ENCODE peak calls at places on chromosomes 11 and 22, in nine cellular contexts. One of them, this sample, is unnamed.

GRCh38 chr22:31106651-31107205 is 640 bp downstream of the SELENOM start:
- DNase-seq in pancreas: no peak
- DNase-seq in DND-41: no peak
- DNase-seq in CD8-positive, alpha-beta T cell: no peak
- DNase-seq in lower lobe of right lung: no peak
- DNase-seq in naive thymus-derived CD4-positive, alpha-beta T cell: no peak
- DNase-seq in CD8-positive, alpha-beta memory T cell: no peak
- DNase-seq in adrenal gland: peak; percentile 29
- DNase-seq in psoas muscle: no peak
- DNase-seq in this sample: no peak

GRCh38 chr11:113045146-113045545 is 83.9 kb downstream of the NCAM1 start:
- DNase-seq in pancreas: no peak
- DNase-seq in DND-41: no peak
- DNase-seq in CD8-positive, alpha-beta T cell: no peak
- DNase-seq in lower lobe of right lung: no peak
- DNase-seq in naive thymus-derived CD4-positive, alpha-beta T cell: no peak
- DNase-seq in CD8-positive, alpha-beta memory T cell: no peak
- DNase-seq in adrenal gland: peak; percentile 29
- DNase-seq in psoas muscle: no peak
- DNase-seq in this sample: no peak

GRCh38 chr11:128036556-128037093 is 550.7 kb downstream of the ETS1 start:
- DNase-seq in pancreas: no peak
- DNase-seq in DND-41: no peak
- DNase-seq in CD8-positive, alpha-beta T cell: no peak
- DNase-seq in lower lobe of right lung: no peak
- DNase-seq in naive thymus-derived CD4-positive, alpha-beta T cell: no peak
- DNase-seq in CD8-positive, alpha-beta memory T cell: no peak
- DNase-seq in adrenal gland: no peak
- DNase-seq in psoas muscle: no peak
- DNase-seq in this sample: no peak

GRCh38 chr22:30481711-30482110 is 9.9 kb upstream of the SEC14L3 start:
- DNase-seq in pancreas: no peak
- DNase-seq in DND-41: no peak
- DNase-seq in CD8-positive, alpha-beta T cell: no peak
- DNase-seq in lower lobe of right lung: no peak
- DNase-seq in naive thymus-derived CD4-positive, alpha-beta T cell: no peak
- DNase-seq in CD8-positive, alpha-beta memory T cell: no peak
- DNase-seq in adrenal gland: no peak
- DNase-seq in psoas muscle: no peak
- DNase-seq in this sample: no peak

GRCh38 chr11:107780775-107781174 is 68.9 kb upstream of the SLN start:
- DNase-seq in pancreas: no peak
- DNase-seq in DND-41: no peak
- DNase-seq in CD8-positive, alpha-beta T cell: no peak
- DNase-seq in lower lobe of right lung: no peak
- DNase-seq in naive thymus-derived CD4-positive, alpha-beta T cell: no peak
- DNase-seq in CD8-positive, alpha-beta memory T cell: no peak
- DNase-seq in adrenal gland: no peak
- DNase-seq in psoas muscle: no peak
- DNase-seq in this sample: no peak

GRCh38 chr22:32448980-32449379 is 15.3 kb downstream of the BPIFC start:
- DNase-seq in pancreas: no peak
- DNase-seq in DND-41: no peak
- DNase-seq in CD8-positive, alpha-beta T cell: no peak
- DNase-seq in lower lobe of right lung: no peak
- DNase-seq in naive thymus-derived CD4-positive, alpha-beta T cell: no peak
- DNase-seq in CD8-positive, alpha-beta memory T cell: no peak
- DNase-seq in adrenal gland: no peak
- DNase-seq in psoas muscle: no peak
- DNase-seq in this sample: no peak

GRCh38 chr22:19292262-19293230 is 1.0 kb upstream of the CLTCL1 start:
- DNase-seq in pancreas: peak; percentile 64
- DNase-seq in DND-41: no peak
- DNase-seq in CD8-positive, alpha-beta T cell: no peak
- DNase-seq in lower lobe of right lung: peak; percentile 45
- DNase-seq in naive thymus-derived CD4-positive, alpha-beta T cell: no peak
- DNase-seq in CD8-positive, alpha-beta memory T cell: peak; percentile 58
- DNase-seq in adrenal gland: peak; percentile 72
- DNase-seq in psoas muscle: peak; percentile 93
- DNase-seq in this sample: no peak

GRCh38 chr11:92920295-92920694 is 49.2 kb upstream of the MTNR1B start:
- DNase-seq in pancreas: no peak
- DNase-seq in DND-41: no peak
- DNase-seq in CD8-positive, alpha-beta T cell: no peak
- DNase-seq in lower lobe of right lung: no peak
- DNase-seq in naive thymus-derived CD4-positive, alpha-beta T cell: no peak
- DNase-seq in CD8-positive, alpha-beta memory T cell: no peak
- DNase-seq in adrenal gland: no peak
- DNase-seq in psoas muscle: no peak
- DNase-seq in this sample: no peak

GRCh38 chr11:75022759-75023396 is 34.1 kb downstream of the NEU3 start:
- DNase-seq in pancreas: peak; percentile 90
- DNase-seq in DND-41: peak; percentile 80
- DNase-seq in CD8-positive, alpha-beta T cell: peak; percentile 68
- DNase-seq in lower lobe of right lung: peak; percentile 76
- DNase-seq in naive thymus-derived CD4-positive, alpha-beta T cell: peak; percentile 38
- DNase-seq in CD8-positive, alpha-beta memory T cell: peak; percentile 76
- DNase-seq in adrenal gland: peak; percentile 98
- DNase-seq in psoas muscle: peak; percentile 86
- DNase-seq in this sample: peak; percentile 89

GRCh38 chr22:22755778-22756100 is 111.3 kb downstream of the GGTLC2 start:
- DNase-seq in pancreas: no peak
- DNase-seq in DND-41: no peak
- DNase-seq in CD8-positive, alpha-beta T cell: no peak
- DNase-seq in lower lobe of right lung: no peak
- DNase-seq in naive thymus-derived CD4-positive, alpha-beta T cell: no peak
- DNase-seq in CD8-positive, alpha-beta memory T cell: no peak
- DNase-seq in adrenal gland: no peak
- DNase-seq in psoas muscle: no peak
- DNase-seq in this sample: no peak

GRCh38 chr11:71408826-71409225 is 39.4 kb downstream of the DHCR7 start:
- DNase-seq in pancreas: no peak
- DNase-seq in DND-41: no peak
- DNase-seq in CD8-positive, alpha-beta T cell: no peak
- DNase-seq in lower lobe of right lung: no peak
- DNase-seq in naive thymus-derived CD4-positive, alpha-beta T cell: no peak
- DNase-seq in CD8-positive, alpha-beta memory T cell: no peak
- DNase-seq in adrenal gland: no peak
- DNase-seq in psoas muscle: no peak
- DNase-seq in this sample: no peak

GRCh38 chr11:68610452-68611116 is 73.8 kb upstream of the GAL start:
- DNase-seq in pancreas: no peak
- DNase-seq in DND-41: no peak
- DNase-seq in CD8-positive, alpha-beta T cell: no peak
- DNase-seq in lower lobe of right lung: no peak
- DNase-seq in naive thymus-derived CD4-positive, alpha-beta T cell: no peak
- DNase-seq in CD8-positive, alpha-beta memory T cell: no peak
- DNase-seq in adrenal gland: no peak
- DNase-seq in psoas muscle: no peak
- DNase-seq in this sample: no peak

GRCh38 chr22:42758929-42759629 is 38.4 kb upstream of the A4GALT start:
- DNase-seq in pancreas: no peak
- DNase-seq in DND-41: no peak
- DNase-seq in CD8-positive, alpha-beta T cell: no peak
- DNase-seq in lower lobe of right lung: no peak
- DNase-seq in naive thymus-derived CD4-positive, alpha-beta T cell: no peak
- DNase-seq in CD8-positive, alpha-beta memory T cell: no peak
- DNase-seq in adrenal gland: peak; percentile 52
- DNase-seq in psoas muscle: no peak
- DNase-seq in this sample: no peak

GRCh38 chr22:29314537-29315285 is 786 bp downstream of the RASL10A start:
- DNase-seq in pancreas: peak; percentile 61
- DNase-seq in DND-41: no peak
- DNase-seq in CD8-positive, alpha-beta T cell: no peak
- DNase-seq in lower lobe of right lung: peak; percentile 47
- DNase-seq in naive thymus-derived CD4-positive, alpha-beta T cell: no peak
- DNase-seq in CD8-positive, alpha-beta memory T cell: no peak
- DNase-seq in adrenal gland: no peak
- DNase-seq in psoas muscle: peak; percentile 54
- DNase-seq in this sample: peak; percentile 44

GRCh38 chr11:24679686-24680318 is 182.9 kb downstream of the LUZP2 start:
- DNase-seq in pancreas: no peak
- DNase-seq in DND-41: no peak
- DNase-seq in CD8-positive, alpha-beta T cell: no peak
- DNase-seq in lower lobe of right lung: no peak
- DNase-seq in naive thymus-derived CD4-positive, alpha-beta T cell: no peak
- DNase-seq in CD8-positive, alpha-beta memory T cell: no peak
- DNase-seq in adrenal gland: no peak
- DNase-seq in psoas muscle: no peak
- DNase-seq in this sample: no peak

GRCh38 chr11:24683578-24683977 is 186.7 kb downstream of the LUZP2 start:
- DNase-seq in pancreas: no peak
- DNase-seq in DND-41: no peak
- DNase-seq in CD8-positive, alpha-beta T cell: no peak
- DNase-seq in lower lobe of right lung: no peak
- DNase-seq in naive thymus-derived CD4-positive, alpha-beta T cell: no peak
- DNase-seq in CD8-positive, alpha-beta memory T cell: no peak
- DNase-seq in adrenal gland: no peak
- DNase-seq in psoas muscle: no peak
- DNase-seq in this sample: no peak

DNA sequence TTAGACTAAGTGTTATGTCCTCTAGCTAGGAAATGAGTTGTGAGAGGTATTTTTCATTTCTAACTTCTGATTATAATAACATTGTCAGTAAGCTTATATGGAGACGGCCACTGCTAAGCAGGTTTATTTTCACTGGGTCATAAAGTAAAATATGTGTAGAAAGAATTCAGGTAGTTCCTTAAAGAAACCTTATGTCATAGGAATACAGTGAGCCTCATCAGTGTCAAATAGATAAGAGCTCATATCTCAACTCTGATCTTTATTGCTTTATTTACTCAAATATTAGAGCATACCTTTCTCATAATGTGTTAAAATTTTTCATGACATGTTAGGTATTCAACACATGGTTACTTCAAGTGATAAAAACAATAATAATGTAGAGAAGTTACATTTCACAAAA is 182.1 kb downstream of the LUZP2 start:
- DNase-seq in pancreas: no peak
- DNase-seq in DND-41: no peak
- DNase-seq in CD8-positive, alpha-beta T cell: no peak
- DNase-seq in lower lobe of right lung: no peak
- DNase-seq in naive thymus-derived CD4-positive, alpha-beta T cell: no peak
- DNase-seq in CD8-positive, alpha-beta memory T cell: no peak
- DNase-seq in adrenal gland: no peak
- DNase-seq in psoas muscle: no peak
- DNase-seq in this sample: no peak
- H3K9me3 ChIP-seq in pancreas: no peaks in the 10 kb centered on the region
- H3K9me3 ChIP-seq in DND-41: no peaks in the 10 kb centered on the region
- H3K9me3 ChIP-seq in CD8-positive, alpha-beta T cell: no peaks in the 10 kb centered on the region
- H3K9me3 ChIP-seq in lower lobe of right lung: no peaks in the 10 kb centered on the region
- H3K9me3 ChIP-seq in naive thymus-derived CD4-positive, alpha-beta T cell: no peaks in the 10 kb centered on the region
- H3K9me3 ChIP-seq in CD8-positive, alpha-beta memory T cell: no peaks in the 10 kb centered on the region
- H3K9me3 ChIP-seq in adrenal gland: no peaks in the 10 kb centered on the region
- H3K9me3 ChIP-seq in psoas muscle: no peaks in the 10 kb centered on the region
- H3K9me3 ChIP-seq in this sample: no peaks in the 10 kb centered on the region

GRCh38 chr11:45827123-45827522 is 20.2 kb upstream of the CRY2 start:
- DNase-seq in pancreas: no peak
- DNase-seq in DND-41: no peak
- DNase-seq in CD8-positive, alpha-beta T cell: no peak
- DNase-seq in lower lobe of right lung: no peak
- DNase-seq in naive thymus-derived CD4-positive, alpha-beta T cell: no peak
- DNase-seq in CD8-positive, alpha-beta memory T cell: no peak
- DNase-seq in adrenal gland: no peak
- DNase-seq in psoas muscle: no peak
- DNase-seq in this sample: peak; percentile 5

GRCh38 chr11:45833761-45834160 is 13.5 kb upstream of the CRY2 start:
- DNase-seq in pancreas: no peak
- DNase-seq in DND-41: peak; percentile 56
- DNase-seq in CD8-positive, alpha-beta T cell: no peak
- DNase-seq in lower lobe of right lung: no peak
- DNase-seq in naive thymus-derived CD4-positive, alpha-beta T cell: no peak
- DNase-seq in CD8-positive, alpha-beta memory T cell: no peak
- DNase-seq in adrenal gland: no peak
- DNase-seq in psoas muscle: no peak
- DNase-seq in this sample: no peak

GRCh38 chr11:45832835-45833446 is 14.3 kb upstream of the CRY2 start:
- DNase-seq in pancreas: no peak
- DNase-seq in DND-41: no peak
- DNase-seq in CD8-positive, alpha-beta T cell: no peak
- DNase-seq in lower lobe of right lung: no peak
- DNase-seq in naive thymus-derived CD4-positive, alpha-beta T cell: no peak
- DNase-seq in CD8-positive, alpha-beta memory T cell: no peak
- DNase-seq in adrenal gland: no peak
- DNase-seq in psoas muscle: no peak
- DNase-seq in this sample: no peak

GRCh38 chr11:45828996-45829395 is 18.3 kb upstream of the CRY2 start:
- DNase-seq in pancreas: no peak
- DNase-seq in DND-41: no peak
- DNase-seq in CD8-positive, alpha-beta T cell: no peak
- DNase-seq in lower lobe of right lung: no peak
- DNase-seq in naive thymus-derived CD4-positive, alpha-beta T cell: no peak
- DNase-seq in CD8-positive, alpha-beta memory T cell: no peak
- DNase-seq in adrenal gland: no peak
- DNase-seq in psoas muscle: no peak
- DNase-seq in this sample: no peak

DNA sequence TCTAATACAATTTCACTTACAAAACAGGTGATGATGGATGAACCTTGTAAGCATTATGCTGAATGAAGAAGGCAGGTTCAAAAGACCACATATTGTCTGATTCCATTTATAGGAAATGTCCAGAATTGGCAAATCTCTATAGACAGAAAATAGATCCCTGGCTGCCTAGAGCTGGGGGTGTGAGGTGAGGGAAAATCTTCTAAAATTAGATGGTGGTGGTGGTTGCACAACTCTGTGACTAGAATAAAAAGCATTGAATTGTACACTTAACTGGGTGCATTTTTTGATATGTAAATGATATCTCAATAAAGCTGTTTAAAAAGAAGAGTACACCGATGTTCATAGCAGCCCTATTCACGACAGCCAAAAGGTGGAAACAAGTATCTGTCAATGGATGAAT is 16.7 kb upstream of the CRY2 start:
- DNase-seq in pancreas: no peak
- DNase-seq in DND-41: no peak
- DNase-seq in CD8-positive, alpha-beta T cell: no peak
- DNase-seq in lower lobe of right lung: no peak
- DNase-seq in naive thymus-derived CD4-positive, alpha-beta T cell: no peak
- DNase-seq in CD8-positive, alpha-beta memory T cell: no peak
- DNase-seq in adrenal gland: no peak
- DNase-seq in psoas muscle: no peak
- DNase-seq in this sample: no peak
- H3K27me3 ChIP-seq in pancreas: no peaks in the 10 kb centered on the region
- H3K27me3 ChIP-seq in DND-41: no peaks in the 10 kb centered on the region
- H3K27me3 ChIP-seq in CD8-positive, alpha-beta T cell: no peaks in the 10 kb centered on the region
- H3K27me3 ChIP-seq in lower lobe of right lung: no peaks in the 10 kb centered on the region
- H3K27me3 ChIP-seq in naive thymus-derived CD4-positive, alpha-beta T cell: no peaks in the 10 kb centered on the region
- H3K27me3 ChIP-seq in CD8-positive, alpha-beta memory T cell: no peaks in the 10 kb centered on the region
- H3K27me3 ChIP-seq in adrenal gland: peaks cover 4% of the 10 kb centered on the region
- H3K27me3 ChIP-seq in psoas muscle: no peaks in the 10 kb centered on the region
- H3K27me3 ChIP-seq in this sample: no peaks in the 10 kb centered on the region

GRCh38 chr11:47269829-47270305 is at the start of gene MADD:
- DNase-seq in pancreas: peak; percentile 93
- DNase-seq in DND-41: peak; percentile 92
- DNase-seq in CD8-positive, alpha-beta T cell: peak; percentile 92
- DNase-seq in lower lobe of right lung: peak; percentile 92
- DNase-seq in naive thymus-derived CD4-positive, alpha-beta T cell: peak; percentile 88
- DNase-seq in CD8-positive, alpha-beta memory T cell: peak; percentile 94
- DNase-seq in adrenal gland: peak; percentile 91
- DNase-seq in psoas muscle: peak; percentile 95
- DNase-seq in this sample: peak; percentile 88
- H3K4me3 ChIP-seq in pancreas: peak within 1 kb of the TSS; percentile 73
- H3K4me3 ChIP-seq in DND-41: peak within 1 kb of the TSS; percentile 78
- H3K4me3 ChIP-seq in CD8-positive, alpha-beta T cell: peak within 1 kb of the TSS; percentile 71
- H3K4me3 ChIP-seq in lower lobe of right lung: peak within 1 kb of the TSS; percentile 81
- H3K4me3 ChIP-seq in naive thymus-derived CD4-positive, alpha-beta T cell: peak within 1 kb of the TSS; percentile 65
- H3K4me3 ChIP-seq in CD8-positive, alpha-beta memory T cell: peak within 1 kb of the TSS; percentile 66
- H3K4me3 ChIP-seq in adrenal gland: peak within 1 kb of the TSS; percentile 40
- H3K4me3 ChIP-seq in psoas muscle: peak within 1 kb of the TSS; percentile 88
- H3K4me3 ChIP-seq in this sample: peak within 1 kb of the TSS; percentile 92

GRCh38 chr11:32790916-32791315 is 3.5 kb downstream of the CCDC73 start:
- DNase-seq in pancreas: no peak
- DNase-seq in DND-41: no peak
- DNase-seq in CD8-positive, alpha-beta T cell: no peak
- DNase-seq in lower lobe of right lung: no peak
- DNase-seq in naive thymus-derived CD4-positive, alpha-beta T cell: no peak
- DNase-seq in CD8-positive, alpha-beta memory T cell: no peak
- DNase-seq in adrenal gland: no peak
- DNase-seq in psoas muscle: no peak
- DNase-seq in this sample: no peak
- H3K9me3 ChIP-seq in pancreas: no peaks in the 10 kb centered on the region
- H3K9me3 ChIP-seq in DND-41: no peaks in the 10 kb centered on the region
- H3K9me3 ChIP-seq in CD8-positive, alpha-beta T cell: no peaks in the 10 kb centered on the region
- H3K9me3 ChIP-seq in lower lobe of right lung: no peaks in the 10 kb centered on the region
- H3K9me3 ChIP-seq in naive thymus-derived CD4-positive, alpha-beta T cell: no peaks in the 10 kb centered on the region
- H3K9me3 ChIP-seq in CD8-positive, alpha-beta memory T cell: no peaks in the 10 kb centered on the region
- H3K9me3 ChIP-seq in adrenal gland: no peaks in the 10 kb centered on the region
- H3K9me3 ChIP-seq in psoas muscle: no peaks in the 10 kb centered on the region
- H3K9me3 ChIP-seq in this sample: no peaks in the 10 kb centered on the region

This sample was measured in Caco-2.